ENCODE peak calls at places on chromosomes 13 and 19, in nine cellular contexts. K is MG63; Y is NCI-H1092; D is hypothalamus; C is astrocyte of the spinal cord; M is thyroid gland; I is omental fat pad; T is glutamatergic neuron; Z is activated T-cell treated with anti-CD3 and anti-CD28 coated beads, Interleukin-2, amount 50 U/mL, for 72 hours. W is an unnamed sample.

GRCh38 chr13:91356919-91357612 is 9.6 kb downstream of the MIR17HG start:
- DNase-seq in K (no peak), Y (no peak), D (no peak), C (no peak), M (no peak), I (no peak), T (no peak), Z (no peak), W (no peak)

GRCh38 chr19:45598267-45599011 is 3.6 kb downstream of the GPR4 start:
- DNase-seq in K (no peak), Y (no peak), D (no peak), C (no peak), M (no peak), I (no peak), T (no peak), Z (no peak), W (no peak)

GRCh38 chr19:39190768-39191167 is 6.0 kb upstream of the NCCRP1 start:
- DNase-seq in K (no peak), Y (no peak), D (no peak), C (no peak), M (no peak), I (no peak), T (no peak), Z (no peak), W (no peak)

GRCh38 chr13:101059803-101060202 is 356.5 kb downstream of the NALCN start:
- DNase-seq in K (no peak), Y (no peak), D (no peak), C (no peak), M (no peak), I (no peak), T (no peak), Z (no peak), W (no peak)

GRCh38 chr19:41691268-41691970 is 3.3 kb upstream of the CEACAM7 start:
- DNase-seq in K (no peak), Y (no peak), D (no peak), C (no peak), M (no peak), I (no peak), T (peak), Z (peak), W (no peak)

GRCh38 chr13:23928985-23929384 is 31.7 kb upstream of the C1QTNF9B start:
- DNase-seq in K (no peak), Y (no peak), D (no peak), C (peak), M (no peak), I (no peak), T (no peak), Z (no peak), W (no peak)

GRCh38 chr13:95494082-95494681 is 58.3 kb upstream of the CLDN10 start:
- DNase-seq in K (no peak), Y (peak), D (no peak), C (peak), M (no peak), I (no peak), T (no peak), Z (peak), W (no peak)

GRCh38 chr19:46906221-46906620 is 45.4 kb downstream of the ARHGAP35 start:
- DNase-seq in K (no peak), Y (no peak), D (no peak), C (no peak), M (no peak), I (no peak), T (no peak), Z (no peak), W (no peak)

GRCh38 chr19:13633109-13633508 is 126.8 kb upstream of the CACNA1A start:
- DNase-seq in K (peak), Y (peak), D (no peak), C (peak), M (no peak), I (no peak), T (peak), Z (no peak), W (no peak)

W was measured in nucleus accumbens.